ENCODE peak calls at places on chromosomes 13 and 19, in five cellular contexts. R is left lung, Q is heart right ventricle, F is mammary epithelial cell, U is psoas muscle. G is an unnamed sample. For H3K27me3 and H3K4me1, the result is how much of the 10 kb centered on the place peaks cover.

GRCh38 chr19:38869836-38870607 is 8.1 kb downstream of the RINL start:
- DNase-seq in R (peak), Q (peak), F (peak), U (peak), G (no peak)

GRCh38 chr19:38731654-38732301 is 12.5 kb downstream of the CAPN12 start:
- DNase-seq in R (peak), Q (no peak), F (no peak), U (no peak), G (no peak)

GRCh38 chr19:48290341-48290922 is 20.6 kb downstream of the ZNF114 start:
- DNase-seq in R (no peak), Q (no peak), F (no peak), U (no peak), G (no peak)

GRCh38 chr19:54203151-54203611 is 2.5 kb downstream of the RPS9 start:
- DNase-seq in R (no peak), Q (no peak), F (no peak), U (no peak), G (no peak)

GRCh38 chr13:40047322-40047771 is 391.9 kb downstream of the COG6 start:
- DNase-seq in R (no peak), Q (no peak), F (no peak), U (no peak), G (no peak)

GRCh38 chr13:51451134-51451466 is 1.7 kb downstream of the INTS6 start:
- DNase-seq in R (no peak), Q (no peak), F (no peak), U (no peak), G (no peak)

GRCh38 chr19:2240881-2241760 is 4.5 kb downstream of the SF3A2 start:
- DNase-seq in R (peak), Q (no peak), F (no peak), U (no peak), G (no peak)

GRCh38 chr13:50366488-50367174 is 351.4 kb downstream of the KCNRG start:
- DNase-seq in R (no peak), Q (no peak), F (no peak), U (no peak), G (no peak)

GRCh38 chr13:51924756-51925544 is 63.2 kb downstream of the CCDC70 start:
- DNase-seq in R (no peak), Q (no peak), F (no peak), U (no peak), G (no peak)

GRCh38 chr13:34758628-34759027 is 183.4 kb upstream of the NBEA start:
- DNase-seq in R (no peak), Q (no peak), F (no peak), U (no peak), G (no peak)

GRCh38 chr13:113371061-113371460 is 7.1 kb upstream of the GRTP1 start:
- DNase-seq in R (no peak), Q (no peak), F (no peak), U (no peak), G (no peak)

GRCh38 chr19:18308051-18308947 is 14.6 kb downstream of the LSM4 start:
- DNase-seq in R (no peak), Q (no peak), F (no peak), U (no peak), G (no peak)

GRCh38 chr19:18308948-18309325 is 13.9 kb downstream of the LSM4 start:
- DNase-seq in R (no peak), Q (no peak), F (no peak), U (no peak), G (no peak)

GRCh38 chr19:18306209-18306902 is 16.5 kb downstream of the LSM4 start:
- DNase-seq in R (no peak), Q (no peak), F (no peak), U (no peak), G (no peak)

GRCh38 chr19:18304496-18305312 is 18.2 kb downstream of the LSM4 start:
- DNase-seq in R (peak), Q (peak), F (peak), U (peak), G (no peak)

DNA sequence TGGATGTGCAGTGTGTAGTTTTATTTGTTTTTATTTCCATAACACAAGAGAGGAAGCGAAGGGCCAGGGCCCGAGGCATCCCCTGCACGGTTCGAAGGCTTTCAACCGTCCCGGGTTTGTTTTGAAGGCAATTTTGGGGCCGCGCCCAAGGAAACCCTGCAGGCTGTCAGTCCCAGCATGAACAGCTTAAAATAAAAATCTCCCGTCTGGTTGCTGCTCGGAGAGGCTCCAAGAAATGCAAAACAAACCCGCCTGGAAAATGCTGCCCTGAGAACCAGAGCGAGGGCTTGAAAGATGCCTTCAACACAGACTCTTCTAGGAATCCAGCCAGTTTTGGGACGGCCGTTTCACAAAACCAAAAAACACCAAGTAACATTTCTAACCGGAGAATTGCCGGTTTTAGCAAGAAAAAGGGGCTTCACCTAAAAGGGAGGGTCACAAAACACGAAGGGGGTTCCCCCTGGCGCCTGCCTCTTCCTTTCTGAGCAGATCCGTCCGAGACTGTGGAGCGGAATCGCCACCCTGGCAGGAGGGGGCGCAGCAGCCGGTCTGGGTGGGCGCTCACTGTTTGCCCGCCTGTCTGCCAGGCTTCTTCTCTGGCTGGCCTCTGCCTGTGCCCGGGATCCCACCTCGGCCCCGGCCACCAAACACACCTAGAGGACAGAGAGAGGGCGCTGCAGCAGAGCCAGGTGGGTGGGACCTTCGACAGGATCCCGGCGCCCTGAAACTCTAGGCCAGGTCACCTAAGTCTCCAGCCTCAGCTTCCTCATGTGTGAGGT is 15.8 kb downstream of the LSM4 start:
- DNase-seq in R (no peak), Q (no peak), F (no peak), U (no peak), G (no peak)
- TF ChIP-seq CTCF in R (no peak), Q (no peak), F (no peak), U (no peak), G (no peak)

DNA sequence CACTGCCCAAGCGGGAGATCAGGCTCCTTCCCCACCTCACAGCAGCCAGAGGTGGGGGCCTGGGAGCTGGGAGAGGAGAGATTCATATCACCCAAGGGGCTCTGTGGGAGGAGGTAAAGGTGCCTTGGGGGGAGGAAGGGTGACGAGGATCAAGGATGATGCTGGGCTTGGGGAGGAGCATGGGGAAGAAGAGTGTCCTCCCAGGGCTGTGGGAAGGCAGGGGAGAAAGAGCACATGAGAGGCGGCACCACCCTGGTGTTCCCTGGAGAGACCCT is 82.7 kb downstream of the ANKRD10 start:
- DNase-seq in R (no peak), Q (no peak), F (no peak), U (no peak), G (no peak)
- H3K27me3 ChIP-seq in R (under half), Q (under half), F (under half), U (under half), G (under half)

GRCh38 chr13:30581582-30581981 is 36.1 kb upstream of the USPL1 start:
- DNase-seq in R (no peak), Q (no peak), F (no peak), U (no peak), G (no peak)

GRCh38 chr13:30585748-30586262 is 31.9 kb upstream of the USPL1 start:
- DNase-seq in R (no peak), Q (no peak), F (no peak), U (no peak), G (no peak)

GRCh38 chr13:30584332-30584731 is 33.4 kb upstream of the USPL1 start:
- DNase-seq in R (no peak), Q (no peak), F (no peak), U (no peak), G (no peak)

GRCh38 chr13:30593001-30593400 is 24.7 kb upstream of the USPL1 start:
- DNase-seq in R (no peak), Q (no peak), F (no peak), U (no peak), G (no peak)

GRCh38 chr13:30587231-30587630 is 30.5 kb upstream of the USPL1 start:
- DNase-seq in R (no peak), Q (no peak), F (no peak), U (no peak), G (no peak)
- H3K4me1 ChIP-seq in R (under half), Q (under half), F (under half), U (under half), G (under half)

GRCh38 chr19:57558525-57558924 is 1.1 kb downstream of the ZNF550 start:
- DNase-seq in R (no peak), Q (no peak), F (no peak), U (no peak), G (no peak)
- TF ChIP-seq CTCF in R (no peak), Q (no peak), F (no peak), U (no peak), G (no peak)

GRCh38 chr13:76889254-76889653 is 3.0 kb upstream of the KCTD12 start:
- DNase-seq in R (no peak), Q (no peak), F (peak), U (no peak), G (no peak)

GRCh38 chr13:76890036-76890435 is 3.8 kb upstream of the KCTD12 start:
- DNase-seq in R (no peak), Q (no peak), F (peak), U (no peak), G (no peak)

GRCh38 chr13:76894401-76895110 is 8.4 kb upstream of the KCTD12 start:
- DNase-seq in R (no peak), Q (no peak), F (peak), U (no peak), G (no peak)

GRCh38 chr13:76888421-76888820 is 2.2 kb upstream of the KCTD12 start:
- DNase-seq in R (no peak), Q (no peak), F (peak), U (no peak), G (no peak)

GRCh38 chr13:76892488-76892887 is 6.3 kb upstream of the KCTD12 start:
- DNase-seq in R (no peak), Q (no peak), F (no peak), U (no peak), G (no peak)
- H3K27me3 ChIP-seq in R (under half), Q (under half), F (under half), U (under half), G (under half)

GRCh38 chr19:50607388-50607787 is 32.3 kb downstream of the SYT3 start:
- DNase-seq in R (no peak), Q (no peak), F (no peak), U (no peak), G (no peak)
- H3K4me1 ChIP-seq in R (under half), Q (under half), F (under half), U (under half), G (under half)

GRCh38 chr13:24716446-24716845 is 36.2 kb downstream of the ATP12A start:
- DNase-seq in R (no peak), Q (no peak), F (no peak), U (no peak), G (no peak)
- TF ChIP-seq CTCF in R (no peak), Q (no peak), F (no peak), U (no peak), G (no peak)

DNA sequence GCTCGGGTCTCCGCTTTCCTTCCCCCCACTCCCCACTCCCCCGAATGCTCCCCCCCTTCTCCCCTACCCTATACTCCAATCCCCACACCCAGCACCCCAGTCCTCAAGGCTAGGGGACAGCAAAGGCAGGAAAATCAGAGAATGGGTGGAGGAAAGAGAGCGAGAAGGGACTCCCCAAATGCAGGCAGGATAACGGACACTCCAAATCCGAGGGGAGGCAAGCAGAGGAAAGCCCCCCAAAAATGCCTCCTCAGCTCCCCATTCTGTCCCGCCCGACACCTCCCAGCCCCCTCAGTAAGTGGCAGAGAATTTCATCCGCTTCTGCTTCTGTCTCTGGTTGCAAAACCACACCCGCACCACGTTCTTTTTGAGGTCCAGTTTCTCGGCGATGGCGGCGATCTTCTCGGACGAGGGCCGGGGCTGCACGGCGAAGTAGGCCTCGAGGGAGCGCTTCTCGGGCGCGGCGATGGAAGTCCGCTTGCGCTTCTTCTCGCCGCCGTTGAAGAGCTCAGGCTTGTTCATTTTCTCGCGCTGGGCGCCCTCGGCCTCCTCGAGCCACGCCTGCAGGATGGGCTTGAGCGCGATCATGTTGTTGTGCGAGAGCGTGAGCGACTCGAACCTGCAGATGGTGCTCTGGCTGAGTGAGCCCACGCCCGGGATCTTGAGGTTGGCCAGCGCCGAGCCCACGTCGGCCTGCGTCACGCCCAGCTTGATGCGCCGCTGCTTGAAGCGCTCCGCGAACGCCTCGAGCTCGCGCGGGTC is 2.0 kb downstream of the POU4F1 start:
- DNase-seq in R (no peak), Q (no peak), F (no peak), U (no peak), G (peak)
- H3K27me3 ChIP-seq in R (half or more), Q (half or more), F (half or more), U (under half), G (half or more)